ENCODE peak calls at places on chromosome 14, in seven cellular contexts. One of them, this sample, is unnamed. For H3K36me3, the result is how much of the 10 kb centered on the place peaks cover.

GRCh38 chr14:99422220-99423010 is 58.2 kb downstream of the SETD3 start:
- DNase-seq in heart left ventricle: no peak
- DNase-seq in psoas muscle: no peak
- DNase-seq in CD8-positive, alpha-beta T cell: no peak
- DNase-seq in esophagus squamous epithelium: no peak
- DNase-seq in BJ: no peak
- DNase-seq in HepG2: peak
- DNase-seq in this sample: no peak

GRCh38 chr14:69932391-69932790 is 53.2 kb downstream of the SMOC1 start:
- DNase-seq in psoas muscle: no peak
- DNase-seq in CD8-positive, alpha-beta T cell: no peak
- DNase-seq in esophagus squamous epithelium: no peak
- DNase-seq in heart left ventricle: no peak
- DNase-seq in HepG2: no peak
- DNase-seq in BJ: no peak
- DNase-seq in this sample: peak

GRCh38 chr14:50354527-50354926 is 42.2 kb downstream of the CDKL1 start:
- DNase-seq in BJ: no peak
- DNase-seq in psoas muscle: no peak
- DNase-seq in CD8-positive, alpha-beta T cell: no peak
- DNase-seq in HepG2: no peak
- DNase-seq in heart left ventricle: no peak
- DNase-seq in esophagus squamous epithelium: no peak
- DNase-seq in this sample: no peak

GRCh38 chr14:79424462-79424861 is 786.8 kb downstream of the DIO2 start:
- DNase-seq in CD8-positive, alpha-beta T cell: no peak
- DNase-seq in HepG2: no peak
- DNase-seq in heart left ventricle: no peak
- DNase-seq in esophagus squamous epithelium: no peak
- DNase-seq in psoas muscle: no peak
- DNase-seq in BJ: no peak
- DNase-seq in this sample: no peak

GRCh38 chr14:99574099-99574880 is 29.7 kb downstream of the CCDC85C start:
- DNase-seq in BJ: peak
- DNase-seq in esophagus squamous epithelium: no peak
- DNase-seq in psoas muscle: no peak
- DNase-seq in heart left ventricle: peak
- DNase-seq in CD8-positive, alpha-beta T cell: no peak
- DNase-seq in HepG2: peak
- DNase-seq in this sample: peak

GRCh38 chr14:104072586-104072985 is 12.9 kb upstream of the ASPG start:
- DNase-seq in HepG2: no peak
- DNase-seq in BJ: no peak
- DNase-seq in heart left ventricle: no peak
- DNase-seq in CD8-positive, alpha-beta T cell: no peak
- DNase-seq in psoas muscle: no peak
- DNase-seq in esophagus squamous epithelium: no peak
- DNase-seq in this sample: no peak

GRCh38 chr14:82447586-82447985 is 913.9 kb upstream of the SEL1L start:
- DNase-seq in psoas muscle: no peak
- DNase-seq in heart left ventricle: no peak
- DNase-seq in BJ: no peak
- DNase-seq in esophagus squamous epithelium: no peak
- DNase-seq in HepG2: no peak
- DNase-seq in CD8-positive, alpha-beta T cell: no peak
- DNase-seq in this sample: peak

GRCh38 chr14:37093364-37093763 is 79.0 kb downstream of the SLC25A21 start:
- DNase-seq in BJ: no peak
- DNase-seq in HepG2: no peak
- DNase-seq in esophagus squamous epithelium: no peak
- DNase-seq in CD8-positive, alpha-beta T cell: no peak
- DNase-seq in psoas muscle: no peak
- DNase-seq in heart left ventricle: no peak
- DNase-seq in this sample: no peak

GRCh38 chr14:89283327-89284060 is 133.5 kb downstream of the FOXN3 start:
- DNase-seq in BJ: no peak
- DNase-seq in psoas muscle: no peak
- DNase-seq in CD8-positive, alpha-beta T cell: no peak
- DNase-seq in HepG2: no peak
- DNase-seq in esophagus squamous epithelium: no peak
- DNase-seq in heart left ventricle: no peak
- DNase-seq in this sample: no peak

GRCh38 chr14:33796356-33796755 is 154.5 kb downstream of the EGLN3 start:
- DNase-seq in CD8-positive, alpha-beta T cell: no peak
- DNase-seq in psoas muscle: no peak
- DNase-seq in BJ: no peak
- DNase-seq in HepG2: no peak
- DNase-seq in heart left ventricle: no peak
- DNase-seq in esophagus squamous epithelium: no peak
- DNase-seq in this sample: no peak

GRCh38 chr14:58978336-58978735 is 210.1 kb upstream of the DAAM1 start:
- DNase-seq in BJ: peak
- DNase-seq in heart left ventricle: peak
- DNase-seq in HepG2: no peak
- DNase-seq in esophagus squamous epithelium: no peak
- DNase-seq in CD8-positive, alpha-beta T cell: no peak
- DNase-seq in psoas muscle: no peak
- DNase-seq in this sample: no peak

GRCh38 chr14:92458959-92459478 is 54.6 kb upstream of the RIN3 start:
- DNase-seq in BJ: no peak
- DNase-seq in psoas muscle: no peak
- DNase-seq in HepG2: no peak
- DNase-seq in esophagus squamous epithelium: no peak
- DNase-seq in heart left ventricle: no peak
- DNase-seq in CD8-positive, alpha-beta T cell: no peak
- DNase-seq in this sample: no peak

GRCh38 chr14:21263284-21264024 is 5.8 kb downstream of the HNRNPC start:
- DNase-seq in esophagus squamous epithelium: no peak
- DNase-seq in psoas muscle: no peak
- DNase-seq in heart left ventricle: no peak
- DNase-seq in CD8-positive, alpha-beta T cell: no peak
- DNase-seq in BJ: no peak
- DNase-seq in HepG2: no peak
- DNase-seq in this sample: no peak

GRCh38 chr14:73977896-73978295 is 27.8 kb downstream of the COQ6 start:
- DNase-seq in heart left ventricle: no peak
- DNase-seq in CD8-positive, alpha-beta T cell: no peak
- DNase-seq in HepG2: no peak
- DNase-seq in psoas muscle: no peak
- DNase-seq in BJ: peak
- DNase-seq in esophagus squamous epithelium: no peak
- DNase-seq in this sample: no peak

GRCh38 chr14:49972840-49973239 is 80.0 kb downstream of the ARF6 start:
- DNase-seq in psoas muscle: no peak
- DNase-seq in CD8-positive, alpha-beta T cell: no peak
- DNase-seq in BJ: no peak
- DNase-seq in heart left ventricle: peak
- DNase-seq in HepG2: peak
- DNase-seq in esophagus squamous epithelium: no peak
- DNase-seq in this sample: no peak

GRCh38 chr14:20657216-20658211 is 16.0 kb upstream of the OR6S1 start:
- DNase-seq in heart left ventricle: no peak
- DNase-seq in esophagus squamous epithelium: no peak
- DNase-seq in BJ: no peak
- DNase-seq in HepG2: peak
- DNase-seq in CD8-positive, alpha-beta T cell: no peak
- DNase-seq in psoas muscle: no peak
- DNase-seq in this sample: peak

GRCh38 chr14:100532916-100533630 is 54.1 kb downstream of the BEGAIN start:
- DNase-seq in BJ: no peak
- DNase-seq in HepG2: no peak
- DNase-seq in CD8-positive, alpha-beta T cell: no peak
- DNase-seq in heart left ventricle: no peak
- DNase-seq in psoas muscle: peak
- DNase-seq in esophagus squamous epithelium: no peak
- DNase-seq in this sample: peak

GRCh38 chr14:74669846-74670245 is 43.0 kb downstream of the AREL1 start:
- DNase-seq in CD8-positive, alpha-beta T cell: no peak
- DNase-seq in HepG2: no peak
- DNase-seq in esophagus squamous epithelium: no peak
- DNase-seq in heart left ventricle: no peak
- DNase-seq in psoas muscle: no peak
- DNase-seq in BJ: no peak
- DNase-seq in this sample: no peak

GRCh38 chr14:103135333-103136075 is 12.2 kb downstream of the TNFAIP2 start:
- DNase-seq in HepG2: peak
- DNase-seq in CD8-positive, alpha-beta T cell: no peak
- DNase-seq in esophagus squamous epithelium: no peak
- DNase-seq in psoas muscle: peak
- DNase-seq in BJ: no peak
- DNase-seq in heart left ventricle: no peak
- DNase-seq in this sample: peak

DNA sequence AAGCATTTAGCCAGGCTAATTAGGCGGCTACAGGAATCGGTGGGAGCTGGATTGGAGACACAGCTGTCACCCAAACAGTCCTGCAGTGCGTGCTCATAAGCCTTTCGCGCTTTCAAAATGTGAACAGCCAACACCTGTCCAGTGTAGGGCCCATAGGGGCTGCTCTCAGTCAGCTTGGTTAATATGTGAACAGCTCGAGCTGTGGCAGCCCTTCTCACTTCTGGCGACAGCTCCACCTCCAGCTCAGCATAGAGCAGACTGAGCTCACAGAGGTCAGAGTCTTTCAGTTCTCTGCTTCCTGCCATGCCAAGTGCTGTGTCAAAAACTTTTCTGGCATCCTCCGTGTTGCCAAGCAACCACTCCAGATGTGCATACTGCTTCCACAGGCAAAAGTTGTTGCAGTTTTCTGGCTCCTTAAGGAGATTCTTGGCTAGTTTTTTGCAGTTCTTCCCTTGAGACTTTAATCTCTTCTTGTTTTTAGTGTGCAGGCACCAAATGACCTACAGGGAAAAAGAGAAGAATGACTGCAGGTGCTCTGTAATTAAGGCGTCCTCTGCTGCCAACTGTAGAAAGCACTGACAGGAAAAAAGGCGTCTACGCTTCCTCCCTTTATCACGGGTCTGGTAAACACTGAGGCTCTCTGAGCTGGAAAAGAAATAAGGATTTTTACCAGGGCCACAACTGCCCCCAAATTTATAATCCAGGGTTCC is 32.4 kb downstream of the PSMC1 start:
- DNase-seq in psoas muscle: no peak
- DNase-seq in heart left ventricle: peak
- DNase-seq in CD8-positive, alpha-beta T cell: no peak
- DNase-seq in BJ: no peak
- DNase-seq in esophagus squamous epithelium: no peak
- DNase-seq in HepG2: peak
- DNase-seq in this sample: no peak
- H3K36me3 ChIP-seq in psoas muscle: under half
- H3K36me3 ChIP-seq in heart left ventricle: half or more
- H3K36me3 ChIP-seq in CD8-positive, alpha-beta T cell: under half
- H3K36me3 ChIP-seq in BJ: under half
- H3K36me3 ChIP-seq in esophagus squamous epithelium: under half
- H3K36me3 ChIP-seq in HepG2: under half
- H3K36me3 ChIP-seq in this sample: under half

GRCh38 chr14:72948481-72949138 is 22.3 kb downstream of the DCAF4 start:
- DNase-seq in esophagus squamous epithelium: no peak
- DNase-seq in HepG2: peak
- DNase-seq in CD8-positive, alpha-beta T cell: peak
- DNase-seq in psoas muscle: peak
- DNase-seq in heart left ventricle: no peak
- DNase-seq in BJ: no peak
- DNase-seq in this sample: peak
- H3K36me3 ChIP-seq in esophagus squamous epithelium: under half
- H3K36me3 ChIP-seq in HepG2: under half
- H3K36me3 ChIP-seq in CD8-positive, alpha-beta T cell: under half
- H3K36me3 ChIP-seq in psoas muscle: under half
- H3K36me3 ChIP-seq in heart left ventricle: under half
- H3K36me3 ChIP-seq in BJ: under half
- H3K36me3 ChIP-seq in this sample: under half

GRCh38 chr14:55624913-55625312 is 44.9 kb downstream of the KTN1 start:
- DNase-seq in HepG2: no peak
- DNase-seq in esophagus squamous epithelium: no peak
- DNase-seq in psoas muscle: no peak
- DNase-seq in BJ: no peak
- DNase-seq in CD8-positive, alpha-beta T cell: no peak
- DNase-seq in heart left ventricle: no peak
- DNase-seq in this sample: no peak

GRCh38 chr14:55626131-55626530 is 46.1 kb downstream of the KTN1 start:
- DNase-seq in heart left ventricle: no peak
- DNase-seq in psoas muscle: no peak
- DNase-seq in BJ: no peak
- DNase-seq in HepG2: no peak
- DNase-seq in CD8-positive, alpha-beta T cell: no peak
- DNase-seq in esophagus squamous epithelium: no peak
- DNase-seq in this sample: no peak

GRCh38 chr14:55628426-55628825 is 48.4 kb downstream of the KTN1 start:
- DNase-seq in BJ: no peak
- DNase-seq in esophagus squamous epithelium: no peak
- DNase-seq in heart left ventricle: no peak
- DNase-seq in HepG2: no peak
- DNase-seq in psoas muscle: no peak
- DNase-seq in CD8-positive, alpha-beta T cell: no peak
- DNase-seq in this sample: no peak

GRCh38 chr14:55620277-55620676 is 40.3 kb downstream of the KTN1 start:
- DNase-seq in HepG2: no peak
- DNase-seq in esophagus squamous epithelium: no peak
- DNase-seq in psoas muscle: no peak
- DNase-seq in heart left ventricle: no peak
- DNase-seq in CD8-positive, alpha-beta T cell: no peak
- DNase-seq in BJ: no peak
- DNase-seq in this sample: no peak

GRCh38 chr14:55625481-55625880 is 45.5 kb downstream of the KTN1 start:
- DNase-seq in HepG2: no peak
- DNase-seq in CD8-positive, alpha-beta T cell: no peak
- DNase-seq in psoas muscle: no peak
- DNase-seq in heart left ventricle: no peak
- DNase-seq in esophagus squamous epithelium: no peak
- DNase-seq in BJ: no peak
- DNase-seq in this sample: no peak
- H3K36me3 ChIP-seq in HepG2: under half
- H3K36me3 ChIP-seq in CD8-positive, alpha-beta T cell: under half
- H3K36me3 ChIP-seq in psoas muscle: under half
- H3K36me3 ChIP-seq in heart left ventricle: half or more
- H3K36me3 ChIP-seq in esophagus squamous epithelium: under half
- H3K36me3 ChIP-seq in BJ: under half
- H3K36me3 ChIP-seq in this sample: under half

GRCh38 chr14:23094666-23095195 is at the start of gene ACIN1:
- DNase-seq in CD8-positive, alpha-beta T cell: no peak
- DNase-seq in HepG2: peak
- DNase-seq in psoas muscle: no peak
- DNase-seq in heart left ventricle: peak
- DNase-seq in esophagus squamous epithelium: no peak
- DNase-seq in BJ: peak
- DNase-seq in this sample: peak
- H3K36me3 ChIP-seq in CD8-positive, alpha-beta T cell: under half
- H3K36me3 ChIP-seq in HepG2: under half
- H3K36me3 ChIP-seq in psoas muscle: under half
- H3K36me3 ChIP-seq in heart left ventricle: half or more
- H3K36me3 ChIP-seq in esophagus squamous epithelium: under half
- H3K36me3 ChIP-seq in BJ: under half
- H3K36me3 ChIP-seq in this sample: under half

GRCh38 chr14:53038629-53039028 is 87.8 kb upstream of the FERMT2 start:
- DNase-seq in CD8-positive, alpha-beta T cell: no peak
- DNase-seq in heart left ventricle: no peak
- DNase-seq in HepG2: no peak
- DNase-seq in esophagus squamous epithelium: no peak
- DNase-seq in psoas muscle: no peak
- DNase-seq in BJ: no peak
- DNase-seq in this sample: no peak
- H3K36me3 ChIP-seq in CD8-positive, alpha-beta T cell: under half
- H3K36me3 ChIP-seq in heart left ventricle: under half
- H3K36me3 ChIP-seq in HepG2: under half
- H3K36me3 ChIP-seq in esophagus squamous epithelium: under half
- H3K36me3 ChIP-seq in psoas muscle: under half
- H3K36me3 ChIP-seq in BJ: under half
- H3K36me3 ChIP-seq in this sample: under half

GRCh38 chr14:77284066-77284855 is 13.3 kb upstream of the NGB start:
- DNase-seq in heart left ventricle: no peak
- DNase-seq in esophagus squamous epithelium: no peak
- DNase-seq in CD8-positive, alpha-beta T cell: no peak
- DNase-seq in HepG2: no peak
- DNase-seq in psoas muscle: no peak
- DNase-seq in BJ: no peak
- DNase-seq in this sample: no peak
- H3K36me3 ChIP-seq in heart left ventricle: half or more
- H3K36me3 ChIP-seq in esophagus squamous epithelium: under half
- H3K36me3 ChIP-seq in CD8-positive, alpha-beta T cell: under half
- H3K36me3 ChIP-seq in HepG2: under half
- H3K36me3 ChIP-seq in psoas muscle: under half
- H3K36me3 ChIP-seq in BJ: under half
- H3K36me3 ChIP-seq in this sample: under half